ENCODE peak calls at places on chromosomes 7 and 10, in eight cellular contexts. T, Z, K, F, C, G, O and M are unnamed samples.

GRCh38 chr7:45898241-45898640 is 10.0 kb downstream of the IGFBP1 start:
- DNase-seq in T (no peak), Z (no peak), K (no peak), F (no peak), C (no peak), G (no peak), O (no peak), M (no peak)

GRCh38 chr7:47625861-47626444 is 44.0 kb upstream of the TNS3 start:
- DNase-seq in T (no peak), Z (no peak), K (no peak), F (no peak), C (no peak), G (no peak), O (no peak), M (no peak)

GRCh38 chr7:13821152-13821787 is 168.2 kb downstream of the ETV1 start:
- DNase-seq in T (no peak), Z (no peak), K (no peak), F (no peak), C (no peak), G (no peak), O (no peak), M (no peak)

GRCh38 chr10:28587970-28588290 is 55.0 kb downstream of the WAC start:
- DNase-seq in T (no peak), Z (no peak), K (no peak), F (no peak), C (no peak), G (no peak), O (no peak), M (no peak)

GRCh38 chr7:140165422-140165821 is 11.4 kb downstream of the KDM7A start:
- DNase-seq in T (no peak), Z (peak; percentile 68), K (no peak), F (no peak), C (no peak), G (peak; percentile 80), O (no peak), M (no peak)

GRCh38 chr7:158582089-158582456 is 5.5 kb downstream of the PTPRN2 start:
- DNase-seq in T (no peak), Z (no peak), K (no peak), F (no peak), C (no peak), G (no peak), O (no peak), M (no peak)

GRCh38 chr10:121216721-121217181 is 365.6 kb downstream of the WDR11 start:
- DNase-seq in T (no peak), Z (no peak), K (peak; percentile 93), F (no peak), C (no peak), G (no peak), O (peak; percentile 87), M (no peak)

GRCh38 chr10:99767901-99768300 is 14.5 kb upstream of the ABCC2 start:
- DNase-seq in T (no peak), Z (no peak), K (no peak), F (no peak), C (no peak), G (no peak), O (no peak), M (no peak)

GRCh38 chr7:158985583-158985982 is 129.2 kb downstream of the DYNC2I1 start:
- DNase-seq in T (no peak), Z (no peak), K (no peak), F (no peak), C (no peak), G (no peak), O (no peak), M (no peak)

GRCh38 chr10:103665439-103665838 is 171.9 kb downstream of the NEURL1 start:
- DNase-seq in T (no peak), Z (no peak), K (no peak), F (no peak), C (no peak), G (no peak), O (no peak), M (no peak)

GRCh38 chr10:7312179-7312857 is 98.5 kb downstream of the SFMBT2 start:
- DNase-seq in T (no peak), Z (no peak), K (no peak), F (no peak), C (no peak), G (no peak), O (no peak), M (no peak)

GRCh38 chr10:114110174-114110972 is 63.6 kb downstream of the CCDC186 start:
- DNase-seq in T (no peak), Z (no peak), K (no peak), F (no peak), C (no peak), G (no peak), O (no peak), M (no peak)

GRCh38 chr7:105673367-105674188 is 92.3 kb upstream of the EFCAB10 start:
- DNase-seq in T (no peak), Z (no peak), K (no peak), F (no peak), C (no peak), G (no peak), O (no peak), M (peak; percentile 59)

GRCh38 chr10:132304756-132305509 is 2.8 kb downstream of the STK32C start:
- DNase-seq in T (no peak), Z (no peak), K (peak; percentile 70), F (no peak), C (no peak), G (no peak), O (no peak), M (no peak)

GRCh38 chr10:132307823-132308587 is at the start of gene STK32C:
- DNase-seq in T (peak; percentile 68), Z (no peak), K (peak; percentile 96), F (peak; percentile 90), C (peak; percentile 68), G (no peak), O (peak; percentile 88), M (peak; percentile 97)

GRCh38 chr10:132306951-132307751 is 599 bp downstream of the STK32C start:
- DNase-seq in T (no peak), Z (no peak), K (peak; percentile 90), F (no peak), C (peak; percentile 57), G (no peak), O (no peak), M (peak; percentile 90)

GRCh38 chr10:132305654-132306340 is 2.0 kb downstream of the STK32C start:
- DNase-seq in T (no peak), Z (no peak), K (peak; percentile 70), F (no peak), C (no peak), G (no peak), O (no peak), M (no peak)

GRCh38 chr10:132306341-132306685 is 1.4 kb downstream of the STK32C start:
- DNase-seq in T (no peak), Z (no peak), K (peak; percentile 76), F (no peak), C (no peak), G (no peak), O (no peak), M (no peak)
- H3K4me3 ChIP-seq in T (no peak overlapping the region), Z (no peak overlapping the region), K (no peak overlapping the region), F (no peak overlapping the region), C (no peak overlapping the region), G (peak overlapping the region; percentile 70), O (peak overlapping the region; percentile 92), M (no peak overlapping the region)

GRCh38 chr7:36086571-36086970 is 66.5 kb upstream of the EEPD1 start:
- DNase-seq in T (no peak), Z (no peak), K (peak; percentile 48), F (no peak), C (no peak), G (no peak), O (no peak), M (no peak)

GRCh38 chr7:36082910-36083309 is 70.1 kb upstream of the EEPD1 start:
- DNase-seq in T (no peak), Z (no peak), K (peak; percentile 71), F (no peak), C (no peak), G (no peak), O (no peak), M (no peak)

GRCh38 chr7:36083626-36084380 is 69.3 kb upstream of the EEPD1 start:
- DNase-seq in T (no peak), Z (no peak), K (peak; percentile 65), F (no peak), C (no peak), G (no peak), O (no peak), M (no peak)

GRCh38 chr7:36085096-36085495 is 68.0 kb upstream of the EEPD1 start:
- DNase-seq in T (no peak), Z (no peak), K (peak; percentile 78), F (no peak), C (no peak), G (no peak), O (no peak), M (no peak)

DNA sequence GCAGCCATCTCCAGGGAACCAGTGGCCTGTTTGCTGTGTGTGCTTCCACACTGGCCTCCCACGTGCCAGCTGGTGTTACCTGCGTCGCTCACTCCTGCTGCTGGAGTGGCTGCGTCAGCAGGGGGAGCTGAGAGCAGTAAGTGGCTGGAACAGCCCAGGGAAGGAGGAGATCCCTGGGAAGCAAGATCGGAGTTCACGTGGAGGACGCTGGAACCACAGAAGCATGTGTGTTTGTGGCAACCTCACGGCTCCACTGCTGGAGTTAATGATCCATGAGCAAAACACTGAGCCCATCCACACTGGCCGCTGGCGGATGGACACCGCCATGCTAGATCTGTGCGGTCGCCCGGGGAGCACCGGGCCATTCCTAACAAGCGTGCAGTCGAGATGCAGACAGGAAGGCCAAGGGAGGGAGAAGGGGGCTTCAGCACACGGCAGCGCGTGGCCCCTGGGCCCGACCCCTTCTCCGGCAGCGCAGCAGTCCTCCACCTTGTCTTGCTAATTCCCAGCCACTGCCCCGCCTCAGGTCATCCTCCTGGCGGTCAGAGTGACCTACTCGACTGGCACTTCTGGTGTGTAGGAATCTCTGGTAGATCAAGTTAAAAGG is 68.5 kb upstream of the EEPD1 start:
- DNase-seq in T (no peak), Z (peak; percentile 14), K (peak; percentile 69), F (peak; percentile 32), C (peak; percentile 65), G (no peak), O (peak; percentile 65), M (peak; percentile 55)
- TF ChIP-seq CTCF in T (no peak), Z (peak; percentile 52), K (no peak), F (peak; percentile 29), C (peak; percentile 94), G (peak; percentile 75), O (no peak), M (no peak)

DNA sequence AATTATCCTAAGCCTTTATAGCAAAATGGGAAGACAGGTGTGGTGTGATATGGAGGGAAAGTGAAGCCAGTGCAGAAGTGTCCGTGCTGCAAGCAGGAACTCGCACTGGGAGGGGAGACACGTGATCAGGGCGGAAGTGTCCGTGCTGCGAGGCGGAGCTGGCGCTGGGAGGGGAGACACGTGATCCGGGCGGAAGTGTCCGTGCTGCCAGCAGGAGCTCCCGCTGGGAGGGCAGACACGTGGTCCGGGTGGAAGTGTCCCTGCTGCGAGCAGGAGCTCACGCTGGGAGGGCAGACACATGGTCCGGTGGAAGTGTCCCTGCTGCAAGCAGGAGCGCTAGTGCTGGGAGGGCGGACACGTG is 40.5 kb upstream of the PRKAR1B start:
- DNase-seq in T (no peak), Z (no peak), K (no peak), F (no peak), C (no peak), G (no peak), O (no peak), M (no peak)
- H3K4me3 ChIP-seq in T (no peak overlapping the region), Z (no peak overlapping the region), K (no peak overlapping the region), F (no peak overlapping the region), C (no peak overlapping the region), G (peak overlapping the region; percentile 15), O (peak overlapping the region; percentile 5), M (no peak overlapping the region)

DNA sequence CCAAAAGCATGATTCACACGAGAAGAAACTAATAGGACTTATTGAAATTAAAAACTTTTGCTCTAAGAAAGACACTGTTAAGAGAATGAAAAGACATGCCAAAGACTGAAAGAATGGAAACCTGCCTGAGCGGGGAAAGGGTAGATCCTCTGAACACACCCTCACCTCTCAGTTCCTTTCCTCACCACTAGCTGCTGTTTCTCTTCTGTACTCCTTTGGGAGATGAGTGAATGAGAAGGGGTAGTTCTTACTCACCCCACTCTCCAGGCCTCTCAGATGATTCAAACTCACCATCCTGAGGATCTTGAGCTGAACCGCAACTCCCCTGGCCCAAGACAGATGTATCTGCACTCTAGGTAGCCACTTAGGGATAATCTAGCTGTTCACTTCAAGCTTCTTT is 41.9 kb downstream of the IQUB start:
- DNase-seq in T (no peak), Z (no peak), K (no peak), F (no peak), C (no peak), G (no peak), O (no peak), M (no peak)
- TF ChIP-seq CTCF in T (no peak), Z (no peak), K (no peak), F (no peak), C (no peak), G (no peak), O (no peak), M (no peak)